ENCODE peak calls at places on chromosomes 3 and 15, in six cellular contexts. A is stomach, U is spleen, W is GM23338, O is HCT116, X is SK-N-SH. P is an unnamed sample. For H3K36me3, the result is how much of the 10 kb centered on the place peaks cover.

GRCh38 chr3:120762575-120762974 is 20.0 kb downstream of the GTF2E1 start:
- DNase-seq in X (no peak), W (no peak), U (no peak), O (no peak), A (no peak), P (no peak)

GRCh38 chr3:88628901-88629300 is 478.5 kb upstream of the EPHA3 start:
- DNase-seq in U (no peak), O (no peak), X (no peak), W (no peak), A (no peak), P (no peak)

GRCh38 chr15:71096676-71097075 is 18.6 kb upstream of the THSD4 start:
- DNase-seq in A (no peak), U (no peak), O (no peak), W (no peak), X (no peak), P (no peak)

GRCh38 chr3:126399756-126400155 is 5.0 kb downstream of the CFAP100 start:
- DNase-seq in O (no peak), W (no peak), X (no peak), A (no peak), U (no peak), P (no peak)

GRCh38 chr3:81242871-81243270 is 518.6 kb downstream of the GBE1 start:
- DNase-seq in W (no peak), X (peak), A (no peak), O (no peak), U (no peak), P (peak)

GRCh38 chr3:46848271-46849097 is 14.8 kb downstream of the MYL3 start:
- DNase-seq in U (peak), X (no peak), W (peak), A (peak), O (no peak), P (no peak)

GRCh38 chr15:65077981-65078352 is 1.4 kb downstream of the KBTBD13 start:
- DNase-seq in A (peak), U (peak), W (peak), O (peak), X (peak), P (no peak)

GRCh38 chr15:92468987-92469386 is 75.3 kb downstream of the ST8SIA2 start:
- DNase-seq in A (no peak), U (no peak), W (no peak), O (no peak), X (peak), P (no peak)

GRCh38 chr3:128296469-128297251 is 143.4 kb downstream of the EEFSEC start:
- DNase-seq in A (peak), O (no peak), W (no peak), X (no peak), U (no peak), P (no peak)

GRCh38 chr15:61086756-61087155 is 142.3 kb downstream of the RORA start:
- DNase-seq in A (no peak), X (no peak), O (no peak), W (no peak), U (no peak), P (no peak)

GRCh38 chr3:45131201-45131600 is 15.0 kb downstream of the CDCP1 start:
- DNase-seq in W (no peak), X (no peak), U (no peak), O (no peak), A (no peak), P (no peak)

GRCh38 chr15:35304389-35304788 is 219.3 kb upstream of the NANOGP8 start:
- DNase-seq in O (no peak), U (no peak), A (no peak), W (no peak), X (no peak), P (no peak)

GRCh38 chr3:47035645-47036044 is 56.2 kb downstream of the NBEAL2 start:
- DNase-seq in W (no peak), U (no peak), X (no peak), A (no peak), O (no peak), P (no peak)

GRCh38 chr3:170419301-170420087 is 826 bp downstream of the CLDN11 start:
- DNase-seq in X (peak), A (no peak), W (peak), O (no peak), U (peak), P (no peak)

GRCh38 chr3:11530153-11530721 is 113.5 kb downstream of the VGLL4 start:
- DNase-seq in O (no peak), X (no peak), A (no peak), W (no peak), U (no peak), P (no peak)

GRCh38 chr15:35465763-35466162 is 80.2 kb downstream of the DPH6 start:
- DNase-seq in O (no peak), W (no peak), U (no peak), A (no peak), X (no peak), P (no peak)

GRCh38 chr15:52247032-52247431 is 48.6 kb downstream of the MYO5C start:
- DNase-seq in W (no peak), X (no peak), O (no peak), A (no peak), U (no peak), P (no peak)

GRCh38 chr3:179046497-179047353 is 24.9 kb downstream of the ZMAT3 start:
- DNase-seq in X (no peak), O (no peak), W (no peak), U (no peak), A (no peak), P (no peak)

GRCh38 chr3:189394599-189395121 is 222.9 kb downstream of the TPRG1 start:
- DNase-seq in A (no peak), O (no peak), W (no peak), U (no peak), X (no peak), P (no peak)

GRCh38 chr3:36993326-36994283 is at the start of gene MLH1:
- DNase-seq in A (peak), O (peak), U (peak), X (peak), W (peak), P (peak)

GRCh38 chr15:58462547-58462946 is 30.8 kb downstream of the LIPC start:
- DNase-seq in A (peak), U (no peak), O (no peak), X (no peak), W (no peak), P (no peak)

GRCh38 chr3:187293514-187293870 is 2.0 kb upstream of the MASP1 start:
- DNase-seq in U (no peak), X (no peak), A (no peak), W (no peak), O (no peak), P (no peak)

GRCh38 chr3:123641084-123641462 is 56.2 kb upstream of the HACD2 start:
- DNase-seq in W (no peak), A (no peak), U (no peak), O (no peak), X (no peak), P (no peak)

GRCh38 chr3:166446986-166447385 is 609.8 kb upstream of the BCHE start:
- DNase-seq in A (no peak), W (no peak), O (no peak), U (no peak), X (no peak), P (no peak)

GRCh38 chr15:62047278-62047847 is 12.9 kb downstream of the VPS13C start:
- DNase-seq in W (no peak), O (no peak), A (no peak), X (no peak), U (no peak), P (no peak)

GRCh38 chr3:87203807-87204206 is 23.3 kb upstream of the CHMP2B start:
- DNase-seq in U (no peak), O (no peak), X (no peak), W (peak), A (no peak), P (no peak)

GRCh38 chr3:185318136-185318535 is 44.8 kb upstream of the MAP3K13 start:
- DNase-seq in U (no peak), A (no peak), W (peak), X (no peak), O (no peak), P (no peak)

GRCh38 chr3:93988283-93988682 is 8.3 kb downstream of the ARL13B start:
- DNase-seq in A (no peak), W (no peak), O (no peak), U (no peak), X (no peak), P (no peak)

GRCh38 chr15:56205061-56205876 is 38.4 kb downstream of the RFX7 start:
- DNase-seq in A (no peak), U (no peak), O (no peak), X (no peak), W (no peak), P (no peak)

GRCh38 chr3:19888428-19889152 is 45.4 kb downstream of the EFHB start:
- DNase-seq in X (no peak), U (no peak), A (no peak), O (no peak), W (no peak), P (no peak)

GRCh38 chr3:37582117-37582516 is 279.6 kb upstream of the CTDSPL start:
- DNase-seq in X (no peak), U (no peak), W (no peak), O (no peak), A (no peak), P (no peak)

GRCh38 chr3:158801200-158801599 is 654 bp upstream of the MFSD1 start:
- DNase-seq in X (peak), O (no peak), W (peak), U (no peak), A (no peak), P (no peak)

GRCh38 chr3:82100378-82100777 is 338.9 kb upstream of the GBE1 start:
- DNase-seq in X (no peak), O (no peak), W (peak), U (no peak), A (no peak), P (no peak)

GRCh38 chr15:89777073-89777820 is 1.1 kb downstream of the MESP2 start:
- DNase-seq in U (peak), A (no peak), W (peak), X (no peak), O (no peak), P (no peak)

GRCh38 chr3:106707347-106707746 is 669.9 kb upstream of the CCDC54 start:
- DNase-seq in O (no peak), A (no peak), X (no peak), U (no peak), W (no peak), P (no peak)

GRCh38 chr3:190644766-190645165 is 130.9 kb downstream of the IL1RAP start:
- DNase-seq in X (no peak), A (no peak), W (no peak), U (no peak), O (no peak), P (no peak)

GRCh38 chr15:34241376-34242350 is 16.8 kb downstream of the EMC4 start:
- DNase-seq in O (no peak), A (no peak), U (no peak), W (peak), X (peak), P (no peak)

GRCh38 chr3:79766474-79767193 is 1.2 kb downstream of the ROBO1 start:
- DNase-seq in O (no peak), W (peak), A (no peak), U (no peak), X (peak), P (no peak)

GRCh38 chr15:77831989-77832388 is 199.3 kb upstream of the LINGO1 start:
- DNase-seq in W (no peak), A (no peak), O (no peak), U (peak), X (no peak), P (no peak)

GRCh38 chr3:48258530-48258929 is 17.6 kb downstream of the ZNF589 start:
- DNase-seq in U (no peak), A (no peak), X (no peak), O (no peak), W (no peak), P (no peak)

GRCh38 chr3:48256557-48256956 is 15.7 kb downstream of the ZNF589 start:
- DNase-seq in X (no peak), A (no peak), W (no peak), O (no peak), U (no peak), P (no peak)
- H3K36me3 ChIP-seq in X (under half), A (under half), W (under half), O (under half), U (under half), P (under half)

GRCh38 chr3:112133606-112134334 is 722 bp upstream of the GCSAM start:
- DNase-seq in W (no peak), A (no peak), O (no peak), U (no peak), X (no peak), P (no peak)
- TF ChIP-seq POLR2AphosphoS5 in W (no peak), A (no peak), O (no peak), U (no peak), X (no peak), P (no peak)

GRCh38 chr3:177058647-177059046 is 138.6 kb downstream of the TBL1XR1 start:
- DNase-seq in O (no peak), U (no peak), W (no peak), A (no peak), X (no peak), P (no peak)
- H3K36me3 ChIP-seq in O (under half), U (under half), W (under half), A (under half), X (under half), P (half or more)

GRCh38 chr15:73688455-73688854 is 4.3 kb downstream of the CD276 start:
- DNase-seq in U (peak), O (no peak), X (peak), W (no peak), A (no peak), P (no peak)
- TF ChIP-seq POLR2AphosphoS5 in U (no peak), O (no peak), X (no peak), W (no peak), A (no peak), P (no peak)

DNA sequence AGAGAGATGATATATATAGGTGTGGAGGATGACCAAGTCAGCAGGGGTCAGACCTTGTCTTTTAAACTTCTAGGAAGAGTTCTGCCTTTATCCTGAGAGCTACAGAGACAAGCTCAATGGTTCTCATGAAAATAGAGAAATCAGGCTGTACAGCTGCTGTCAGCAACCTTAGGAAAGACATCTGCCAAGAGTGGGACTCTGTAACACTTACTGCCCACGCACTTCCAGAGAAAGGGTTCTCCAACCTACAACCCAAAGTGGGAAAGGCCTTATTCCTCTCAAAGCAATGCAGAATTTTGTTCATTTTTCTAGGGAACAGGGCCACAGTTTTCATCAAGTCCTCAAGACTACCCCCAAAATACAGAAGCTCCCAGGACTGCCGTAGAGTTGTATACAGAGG is 138.7 kb downstream of the STT3B start:
- DNase-seq in A (no peak), W (no peak), O (no peak), U (no peak), X (no peak), P (no peak)
- H3K36me3 ChIP-seq in A (under half), W (under half), O (under half), U (under half), X (under half), P (under half)

DNA sequence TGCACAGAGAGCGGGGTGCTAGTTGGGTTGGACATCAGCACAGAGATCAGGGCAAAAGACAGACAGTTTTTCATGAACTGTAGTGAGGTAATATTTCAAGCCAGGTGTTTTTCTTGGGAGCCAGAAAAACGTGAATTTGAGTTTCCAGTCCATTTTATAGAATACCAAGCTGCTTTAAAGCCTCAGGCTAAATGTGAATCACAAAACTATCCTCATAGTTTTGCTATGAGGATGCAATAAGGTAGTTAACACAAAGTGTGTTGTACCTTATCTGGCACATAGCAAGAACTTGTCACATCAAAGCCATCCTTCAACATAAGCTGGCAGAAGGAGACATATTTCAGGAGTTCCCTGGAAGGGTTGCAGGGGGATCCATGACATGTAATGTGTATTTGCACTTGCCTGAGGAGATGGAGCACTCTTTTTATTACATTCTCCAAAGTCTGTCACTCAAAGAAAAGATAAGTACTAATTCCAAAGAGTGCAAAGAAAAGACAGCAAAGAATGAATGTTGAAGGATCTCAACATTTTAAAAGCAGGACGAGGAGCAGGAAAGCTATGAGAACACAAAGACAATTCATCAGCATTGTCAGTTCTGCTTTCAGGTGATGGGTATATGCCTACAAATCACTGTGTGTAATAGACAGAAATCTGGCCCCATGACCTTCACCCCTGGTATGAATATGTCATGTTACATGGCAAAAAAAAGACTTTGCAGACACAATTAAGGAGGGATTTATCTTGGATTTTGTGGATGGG is 1046.5 kb downstream of the NTRK3 start:
- DNase-seq in W (no peak), A (no peak), U (no peak), X (no peak), O (no peak), P (no peak)
- TF ChIP-seq POLR2AphosphoS5 in W (no peak), A (no peak), U (no peak), X (no peak), O (no peak), P (no peak)

GRCh38 chr15:63583027-63583426 is 14.2 kb upstream of the FBXL22 start:
- DNase-seq in X (no peak), W (no peak), A (no peak), O (no peak), U (no peak), P (no peak)

GRCh38 chr15:63587527-63587926 is 9.7 kb upstream of the FBXL22 start:
- DNase-seq in U (no peak), W (no peak), X (no peak), A (no peak), O (no peak), P (no peak)

GRCh38 chr15:63593705-63594671 is 3.2 kb upstream of the FBXL22 start:
- DNase-seq in O (no peak), W (no peak), A (no peak), X (no peak), U (no peak), P (no peak)

GRCh38 chr15:63586790-63587189 is 10.4 kb upstream of the FBXL22 start:
- DNase-seq in U (no peak), W (peak), O (no peak), A (no peak), X (no peak), P (no peak)

GRCh38 chr15:63588826-63589225 is 8.4 kb upstream of the FBXL22 start:
- DNase-seq in U (no peak), O (no peak), X (no peak), A (no peak), W (no peak), P (no peak)
- H3K36me3 ChIP-seq in U (half or more), O (under half), X (half or more), A (half or more), W (under half), P (half or more)

GRCh38 chr15:72117698-72118399 is at the start of gene MYO9A:
- DNase-seq in W (peak), X (peak), U (peak), O (peak), A (peak), P (peak)
- TF ChIP-seq POLR2AphosphoS5 in W (no peak), X (no peak), U (peak), O (peak), A (peak), P (no peak)

GRCh38 chr3:196270499-196270898 is 17.0 kb downstream of the PCYT1A start:
- DNase-seq in A (no peak), X (no peak), W (no peak), U (no peak), O (no peak), P (no peak)
- H3K36me3 ChIP-seq in A (half or more), X (under half), W (under half), U (under half), O (under half), P (under half)

GRCh38 chr15:47383102-47383501 is 334.2 kb upstream of the SEMA6D start:
- DNase-seq in U (no peak), W (no peak), A (no peak), O (no peak), X (no peak), P (no peak)

GRCh38 chr15:47384776-47385175 is 332.5 kb upstream of the SEMA6D start:
- DNase-seq in A (no peak), X (no peak), W (no peak), O (no peak), U (no peak), P (no peak)

GRCh38 chr15:47386459-47386858 is 330.8 kb upstream of the SEMA6D start:
- DNase-seq in U (no peak), X (no peak), W (no peak), O (no peak), A (no peak), P (no peak)

GRCh38 chr15:47383801-47384200 is 333.5 kb upstream of the SEMA6D start:
- DNase-seq in O (no peak), X (no peak), W (no peak), A (no peak), U (no peak), P (no peak)

DNA sequence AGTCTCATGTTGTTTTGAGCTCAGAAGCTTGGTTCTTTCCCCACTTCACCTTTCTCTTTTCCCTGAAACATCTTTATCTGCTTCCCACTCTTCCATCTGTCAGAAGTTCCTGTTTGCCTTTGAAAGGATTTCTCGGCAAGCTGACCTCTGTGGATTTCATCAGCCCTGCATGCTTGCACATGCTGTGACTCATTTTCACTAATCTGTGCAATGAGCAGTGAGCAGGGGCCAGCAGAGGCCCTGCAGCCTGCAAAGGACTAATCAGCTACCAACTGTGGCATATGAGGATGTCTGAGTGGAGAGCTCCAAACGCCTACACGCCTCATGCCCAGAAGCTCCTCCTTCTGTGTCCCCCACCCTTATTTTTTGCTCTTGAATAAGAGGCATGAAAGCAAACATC is 333.0 kb upstream of the SEMA6D start:
- DNase-seq in X (no peak), A (no peak), W (peak), O (no peak), U (no peak), P (no peak)
- TF ChIP-seq POLR2AphosphoS5 in X (no peak), A (no peak), W (no peak), O (no peak), U (no peak), P (no peak)

P was measured in SK-N-MC.